ENCODE peak calls at places on chromosomes 4 and X, in six cellular contexts. U, W, T, X, V and B are unnamed samples.

GRCh38 chr4:174263445-174263736 is 20.1 kb downstream of the FBXO8 start:
- DNase-seq in U (no peak), W (no peak), T (no peak), X (no peak), V (no peak), B (no peak)

GRCh38 chr4:158622251-158622650 is 49.4 kb downstream of the C4orf46 start:
- DNase-seq in U (no peak), W (peak), T (no peak), X (no peak), V (no peak), B (no peak)

GRCh38 chr4:153126137-153126536 is 78.1 kb upstream of the TRIM2 start:
- DNase-seq in U (no peak), W (no peak), T (no peak), X (no peak), V (no peak), B (peak)

GRCh38 chr4:71259305-71259704 is 79.5 kb upstream of the SLC4A4 start:
- DNase-seq in U (no peak), W (no peak), T (no peak), X (no peak), V (peak), B (no peak)

GRCh38 chr4:104294811-104295210 is 199.9 kb downstream of the CXXC4 start:
- DNase-seq in U (no peak), W (no peak), T (no peak), X (no peak), V (no peak), B (peak)

GRCh38 chr4:145840162-145840768 is 98.4 kb downstream of the ZNF827 start:
- DNase-seq in U (no peak), W (peak), T (peak), X (no peak), V (no peak), B (peak)

GRCh38 chr4:40916880-40917279 is 167.1 kb downstream of the NSUN7 start:
- DNase-seq in U (peak), W (peak), T (no peak), X (peak), V (peak), B (peak)

GRCh38 chrX:112058255-112058654 is 24.3 kb downstream of the TRPC5 start:
- DNase-seq in U (no peak), W (peak), T (no peak), X (no peak), V (no peak), B (no peak)

GRCh38 chrX:68599256-68600152 is 48.0 kb upstream of the STARD8 start:
- DNase-seq in U (no peak), W (peak), T (peak), X (no peak), V (no peak), B (peak)

GRCh38 chrX:101462892-101463291 is 22.4 kb upstream of the ARMCX4 start:
- DNase-seq in U (no peak), W (peak), T (peak), X (no peak), V (no peak), B (peak)

GRCh38 chr4:76090241-76090691 is 15.8 kb downstream of the ART3 start:
- DNase-seq in U (no peak), W (peak), T (peak), X (no peak), V (no peak), B (peak)

GRCh38 chrX:1249101-1249887 is 19.3 kb upstream of the CSF2RA start:
- DNase-seq in U (peak), W (no peak), T (peak), X (peak), V (peak), B (no peak)

GRCh38 chrX:121365572-121366161 is 318.3 kb downstream of the GLUD2 start:
- DNase-seq in U (no peak), W (no peak), T (no peak), X (peak), V (no peak), B (no peak)

GRCh38 chrX:109681475-109682081 is 51.5 kb downstream of the ACSL4 start:
- DNase-seq in U (no peak), W (no peak), T (no peak), X (no peak), V (no peak), B (no peak)

GRCh38 chrX:150507251-150507856 is 61.1 kb upstream of the MTM1 start:
- DNase-seq in U (peak), W (no peak), T (no peak), X (peak), V (no peak), B (no peak)

GRCh38 chrX:39915081-39915480 is 182.7 kb downstream of the BCOR start:
- DNase-seq in U (no peak), W (no peak), T (no peak), X (no peak), V (no peak), B (no peak)

GRCh38 chr4:104404384-104404783 is 90.3 kb downstream of the CXXC4 start:
- DNase-seq in U (no peak), W (no peak), T (no peak), X (no peak), V (no peak), B (no peak)

GRCh38 chr4:100803751-100804150 is 285.9 kb upstream of the EMCN start:
- DNase-seq in U (no peak), W (no peak), T (no peak), X (no peak), V (no peak), B (no peak)

GRCh38 chr4:153465922-153466636 is at the start of gene TMEM131L:
- DNase-seq in U (peak), W (peak), T (peak), X (peak), V (peak), B (peak)

GRCh38 chrX:1450381-1451161 is 2.1 kb downstream of the ASMTL start:
- DNase-seq in U (no peak), W (no peak), T (no peak), X (no peak), V (no peak), B (no peak)

GRCh38 chr4:56976283-56976877 is 1.0 kb downstream of the NOA1 start:
- DNase-seq in U (no peak), W (no peak), T (no peak), X (no peak), V (peak), B (peak)

GRCh38 chr4:180664766-180665368 is 1578.3 kb upstream of the TENM3 start:
- DNase-seq in U (no peak), W (peak), T (peak), X (peak), V (peak), B (peak)

GRCh38 chr4:8428288-8429097 is 12.0 kb downstream of the ACOX3 start:
- DNase-seq in U (peak), W (peak), T (peak), X (peak), V (peak), B (peak)
- TF ChIP-seq CTCF in U (peak), W (peak), T (peak), X (no peak), V (peak), B (peak)

GRCh38 chrX:134885336-134886016 is 105.3 kb upstream of the SMIM10 start:
- DNase-seq in U (no peak), W (no peak), T (no peak), X (no peak), V (no peak), B (no peak)

GRCh38 chrX:134886201-134886600 is 104.6 kb upstream of the SMIM10 start:
- DNase-seq in U (no peak), W (peak), T (no peak), X (no peak), V (no peak), B (peak)

GRCh38 chrX:134883134-134883700 is 107.6 kb upstream of the SMIM10 start:
- DNase-seq in U (no peak), W (no peak), T (no peak), X (no peak), V (no peak), B (no peak)

GRCh38 chrX:134875679-134876078 is 115.1 kb upstream of the SMIM10 start:
- DNase-seq in U (no peak), W (no peak), T (no peak), X (no peak), V (no peak), B (no peak)

DNA sequence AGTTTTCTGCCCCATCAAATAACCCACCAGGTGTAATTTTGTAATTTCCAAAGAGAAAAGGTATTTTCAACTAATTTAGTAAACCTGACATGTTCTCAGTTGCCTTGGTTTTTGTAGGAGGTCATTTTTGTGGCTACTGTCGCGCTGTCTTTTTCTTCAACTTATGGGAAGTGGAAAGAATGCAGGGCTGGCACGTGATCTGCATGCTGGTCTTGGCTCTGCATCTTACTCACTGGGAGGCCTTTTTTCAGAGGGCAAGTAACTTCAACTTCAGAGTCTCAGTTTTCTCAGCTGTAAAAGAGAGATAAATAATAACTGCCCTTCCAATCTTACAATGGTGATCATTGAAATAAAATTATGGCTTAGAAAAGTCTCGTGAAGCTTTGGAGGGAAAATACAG is 109.9 kb upstream of the SMIM10 start:
- DNase-seq in U (no peak), W (peak), T (peak), X (no peak), V (no peak), B (no peak)
- TF ChIP-seq CTCF in U (no peak), W (no peak), T (no peak), X (no peak), V (no peak), B (no peak)

DNA sequence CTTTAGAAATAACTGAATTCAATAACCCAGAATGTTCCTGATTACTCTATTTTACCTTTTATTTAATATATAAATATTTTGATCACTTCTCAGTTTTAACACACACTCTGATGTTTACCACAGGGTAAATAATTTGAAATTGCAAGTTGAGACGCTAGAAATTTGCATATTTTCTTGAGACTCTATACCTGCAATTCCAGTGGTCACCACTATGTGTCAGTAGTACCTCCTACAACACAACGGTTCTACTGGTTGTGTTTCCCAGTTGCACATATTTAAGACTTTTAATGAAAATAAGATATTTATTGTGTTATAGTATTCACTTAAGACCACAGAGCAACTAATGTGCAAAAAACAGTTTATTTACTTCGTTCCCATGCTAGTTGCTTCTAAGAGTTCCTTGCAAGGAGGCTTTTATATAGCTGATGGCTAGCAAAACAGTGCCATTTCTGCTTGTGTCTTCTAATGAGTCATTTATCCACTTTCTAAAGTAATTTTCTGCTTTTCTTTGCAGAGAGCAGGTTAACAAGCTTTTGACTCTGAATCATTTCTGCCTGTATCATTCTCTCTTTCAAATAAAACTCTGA is 98.9 kb upstream of the PDLIM3 start:
- DNase-seq in U (no peak), W (no peak), T (no peak), X (no peak), V (no peak), B (peak)
- TF ChIP-seq CTCF in U (peak), W (peak), T (peak), X (peak), V (peak), B (peak)

GRCh38 chr4:19026281-19026680 is 1004.7 kb upstream of the LCORL start:
- DNase-seq in U (no peak), W (peak), T (no peak), X (no peak), V (no peak), B (peak)
- TF ChIP-seq CTCF in U (no peak), W (no peak), T (no peak), X (no peak), V (no peak), B (no peak)

GRCh38 chr4:156475322-156475721 is 496.3 kb downstream of the PDGFC start:
- DNase-seq in U (no peak), W (peak), T (peak), X (no peak), V (no peak), B (peak)
- TF ChIP-seq CTCF in U (peak), W (peak), T (peak), X (peak), V (peak), B (peak)

GRCh38 chr4:127416092-127416491 is 216.7 kb upstream of the INTU start:
- DNase-seq in U (no peak), W (no peak), T (no peak), X (no peak), V (no peak), B (no peak)
- TF ChIP-seq CTCF in U (no peak), W (no peak), T (no peak), X (no peak), V (no peak), B (no peak)

DNA sequence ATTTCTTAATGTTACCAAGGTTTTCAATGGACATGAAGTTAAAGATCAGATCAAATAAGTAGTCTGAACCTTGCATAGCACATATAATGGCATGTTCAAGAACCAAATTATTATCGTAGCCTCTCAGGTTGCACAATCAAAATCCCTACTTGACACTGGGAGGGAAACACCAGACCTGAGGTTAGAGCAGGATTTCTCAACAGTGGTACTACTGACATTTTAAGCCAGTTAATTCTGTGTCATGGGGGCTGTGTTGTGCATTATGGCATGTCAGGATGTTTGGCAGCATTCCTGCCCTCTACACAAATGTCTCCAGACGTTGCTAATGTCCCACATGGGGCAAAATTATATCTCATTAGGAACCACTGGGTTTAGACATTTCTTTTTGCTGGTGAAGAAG is 20.8 kb downstream of the RLIM start:
- DNase-seq in U (no peak), W (peak), T (no peak), X (no peak), V (no peak), B (peak)
- TF ChIP-seq CTCF in U (no peak), W (no peak), T (no peak), X (no peak), V (no peak), B (no peak)

DNA sequence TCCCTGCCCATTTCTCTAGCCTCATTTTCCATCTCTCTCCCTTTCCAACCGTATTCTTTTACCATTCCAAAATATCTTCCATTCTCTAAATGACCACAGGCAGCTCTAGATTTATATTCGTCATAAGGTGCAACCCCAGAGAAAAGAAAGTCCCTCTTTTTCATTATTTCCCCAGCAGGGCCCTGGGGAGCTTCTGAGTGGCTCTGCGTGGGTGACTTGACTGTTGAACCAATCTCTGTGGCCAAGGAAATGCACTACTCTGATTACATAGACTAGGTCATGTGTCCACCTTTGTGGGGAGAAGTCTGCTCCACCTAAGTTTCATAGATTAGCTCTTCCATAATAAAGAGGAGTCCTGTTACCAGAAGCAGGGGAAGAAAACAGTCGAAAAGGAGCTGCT is 51.4 kb downstream of the ATOH1 start:
- DNase-seq in U (no peak), W (no peak), T (no peak), X (no peak), V (no peak), B (no peak)
- TF ChIP-seq CTCF in U (no peak), W (no peak), T (no peak), X (no peak), V (no peak), B (no peak)

GRCh38 chr4:29073571-29073970 is 1646.6 kb upstream of the PCDH7 start:
- DNase-seq in U (no peak), W (no peak), T (no peak), X (no peak), V (no peak), B (no peak)
- TF ChIP-seq CTCF in U (no peak), W (no peak), T (no peak), X (no peak), V (no peak), B (no peak)

GRCh38 chrX:131202766-131203165 is 86.3 kb downstream of the IGSF1 start:
- DNase-seq in U (no peak), W (no peak), T (no peak), X (no peak), V (no peak), B (no peak)
- TF ChIP-seq CTCF in U (no peak), W (no peak), T (no peak), X (no peak), V (no peak), B (no peak)